ENCODE peak calls at places on chromosomes 4 and X, in four cellular contexts. One of them, this sample, is unnamed.
A peak's percentile ranks its signal among the peaks of the same experiment; 100 is the strongest.

GRCh38 chrX:94695910-94696309 is 1021.9 kb downstream of the FAM133A start:
- DNase-seq in SK-N-SH: no peak
- DNase-seq in suprapubic skin: no peak
- DNase-seq in breast epithelium: no peak
- DNase-seq in this sample: no peak

GRCh38 chr4:104235966-104236365 is 258.7 kb downstream of the CXXC4 start:
- DNase-seq in SK-N-SH: no peak
- DNase-seq in suprapubic skin: no peak
- DNase-seq in breast epithelium: no peak
- DNase-seq in this sample: no peak

GRCh38 chr4:184143770-184144564 is 73.7 kb downstream of the ENPP6 start:
- DNase-seq in SK-N-SH: no peak
- DNase-seq in suprapubic skin: no peak
- DNase-seq in breast epithelium: no peak
- DNase-seq in this sample: no peak

GRCh38 chr4:138939960-138940359 is 75.6 kb upstream of the NOCT start:
- DNase-seq in SK-N-SH: no peak
- DNase-seq in suprapubic skin: no peak
- DNase-seq in breast epithelium: no peak
- DNase-seq in this sample: no peak

GRCh38 chrX:98548550-98548949 is 1664.8 kb downstream of the RPA4 start:
- DNase-seq in SK-N-SH: no peak
- DNase-seq in suprapubic skin: no peak
- DNase-seq in breast epithelium: no peak
- DNase-seq in this sample: no peak

GRCh38 chr4:19999775-20000414 is 251.8 kb upstream of the SLIT2 start:
- DNase-seq in SK-N-SH: peak; percentile 71
- DNase-seq in suprapubic skin: no peak
- DNase-seq in breast epithelium: no peak
- DNase-seq in this sample: no peak

GRCh38 chrX:97389761-97390192 is 506.1 kb downstream of the RPA4 start:
- DNase-seq in SK-N-SH: no peak
- DNase-seq in suprapubic skin: no peak
- DNase-seq in breast epithelium: no peak
- DNase-seq in this sample: no peak

GRCh38 chrX:13000311-13000811 is 25.5 kb downstream of the TMSB4X start:
- DNase-seq in SK-N-SH: no peak
- DNase-seq in suprapubic skin: no peak
- DNase-seq in breast epithelium: no peak
- DNase-seq in this sample: no peak

GRCh38 chrX:38890963-38891362 is 89.7 kb downstream of the MID1IP1 start:
- DNase-seq in SK-N-SH: no peak
- DNase-seq in suprapubic skin: no peak
- DNase-seq in breast epithelium: no peak
- DNase-seq in this sample: no peak

GRCh38 chr4:99817310-99817885 is 771 bp downstream of the DAPP1 start:
- DNase-seq in SK-N-SH: no peak
- DNase-seq in suprapubic skin: no peak
- DNase-seq in breast epithelium: no peak
- DNase-seq in this sample: no peak

GRCh38 chr4:73922766-73923630 is 53.8 kb downstream of the CXCL1 start:
- DNase-seq in SK-N-SH: no peak
- DNase-seq in suprapubic skin: no peak
- DNase-seq in breast epithelium: no peak
- DNase-seq in this sample: no peak

GRCh38 chrX:84339507-84340364 is 151.7 kb upstream of the RPS6KA6 start:
- DNase-seq in SK-N-SH: peak; percentile 6
- DNase-seq in suprapubic skin: no peak
- DNase-seq in breast epithelium: no peak
- DNase-seq in this sample: no peak

GRCh38 chr4:186685744-186686143 is 37.9 kb downstream of the FAT1 start:
- DNase-seq in SK-N-SH: no peak
- DNase-seq in suprapubic skin: no peak
- DNase-seq in breast epithelium: no peak
- DNase-seq in this sample: no peak

GRCh38 chrX:154373340-154374306 is 811 bp downstream of the FLNA start:
- DNase-seq in SK-N-SH: no peak
- DNase-seq in suprapubic skin: no peak
- DNase-seq in breast epithelium: peak; percentile 89
- DNase-seq in this sample: no peak

GRCh38 chr4:37685211-37685725 is 908 bp downstream of the RELL1 start:
- DNase-seq in SK-N-SH: no peak
- DNase-seq in suprapubic skin: no peak
- DNase-seq in breast epithelium: no peak
- DNase-seq in this sample: no peak
- H3K27ac ChIP-seq in SK-N-SH: no peak overlapping the region
- H3K27ac ChIP-seq in suprapubic skin: peak overlapping the region; percentile 97
- H3K27ac ChIP-seq in breast epithelium: peak overlapping the region; percentile 97
- H3K27ac ChIP-seq in this sample: peak overlapping the region; percentile 97

GRCh38 chr4:177667687-177668086 is 225.4 kb upstream of the AGA start:
- DNase-seq in SK-N-SH: no peak
- DNase-seq in suprapubic skin: no peak
- DNase-seq in breast epithelium: no peak
- DNase-seq in this sample: no peak
- TF ChIP-seq CTCF in SK-N-SH: peak; percentile 80
- TF ChIP-seq CTCF in suprapubic skin: no peak
- TF ChIP-seq CTCF in breast epithelium: no peak
- TF ChIP-seq CTCF in this sample: no peak

DNA sequence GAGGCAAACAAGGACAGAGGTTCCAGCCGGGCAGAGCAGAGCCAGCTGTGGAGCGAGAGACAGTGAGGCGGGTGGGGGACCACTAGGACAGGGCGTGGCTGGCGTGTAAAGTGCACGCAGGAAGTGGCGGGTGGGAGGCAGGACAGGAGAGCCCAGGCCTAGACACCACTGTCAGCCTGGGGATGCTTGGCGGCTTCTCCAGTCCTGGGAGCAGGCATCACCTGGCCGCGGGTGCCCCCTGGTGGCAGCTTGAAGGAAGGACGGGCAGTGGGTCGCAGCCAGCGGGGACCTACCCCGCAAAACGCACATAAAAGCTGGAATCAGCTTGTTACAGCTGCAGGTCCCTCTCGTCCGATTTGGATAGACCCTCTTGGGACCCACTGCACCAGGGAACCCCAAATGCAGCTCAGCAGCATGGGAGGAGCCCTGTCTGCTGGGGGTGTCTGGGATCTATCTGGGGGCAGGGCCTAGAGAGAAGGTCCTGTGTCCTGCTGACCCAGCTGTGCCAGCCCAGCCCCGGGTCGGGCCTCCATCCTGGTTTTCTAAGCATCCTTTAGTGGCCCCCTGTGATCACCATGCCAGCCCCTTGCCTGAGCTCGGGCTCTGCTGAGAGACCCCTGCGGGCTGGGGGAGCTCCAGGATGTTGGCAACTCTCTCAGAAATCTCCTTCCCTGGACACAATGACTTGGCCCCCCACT is 57.7 kb downstream of the WFS1 start:
- DNase-seq in SK-N-SH: peak; percentile 94
- DNase-seq in suprapubic skin: peak; percentile 90
- DNase-seq in breast epithelium: peak; percentile 59
- DNase-seq in this sample: no peak
- TF ChIP-seq POLR2AphosphoS5 in SK-N-SH: no peak
- TF ChIP-seq POLR2AphosphoS5 in suprapubic skin: no peak
- TF ChIP-seq POLR2AphosphoS5 in breast epithelium: no peak
- TF ChIP-seq POLR2AphosphoS5 in this sample: no peak

GRCh38 chr4:87120411-87121162 is 99.8 kb downstream of the KLHL8 start:
- DNase-seq in SK-N-SH: no peak
- DNase-seq in suprapubic skin: no peak
- DNase-seq in breast epithelium: peak; percentile 85
- DNase-seq in this sample: no peak
- H3K27ac ChIP-seq in SK-N-SH: no peak overlapping the region
- H3K27ac ChIP-seq in suprapubic skin: peak overlapping the region; percentile 90
- H3K27ac ChIP-seq in breast epithelium: peak overlapping the region; percentile 76
- H3K27ac ChIP-seq in this sample: peak overlapping the region; percentile 68

GRCh38 chr4:16767861-16768260 is 130.6 kb downstream of the LDB2 start:
- DNase-seq in SK-N-SH: no peak
- DNase-seq in suprapubic skin: no peak
- DNase-seq in breast epithelium: no peak
- DNase-seq in this sample: no peak

GRCh38 chr4:16761031-16761430 is 137.4 kb downstream of the LDB2 start:
- DNase-seq in SK-N-SH: no peak
- DNase-seq in suprapubic skin: no peak
- DNase-seq in breast epithelium: no peak
- DNase-seq in this sample: no peak

GRCh38 chr4:16767251-16767650 is 131.2 kb downstream of the LDB2 start:
- DNase-seq in SK-N-SH: no peak
- DNase-seq in suprapubic skin: no peak
- DNase-seq in breast epithelium: no peak
- DNase-seq in this sample: no peak

GRCh38 chr4:16765549-16765948 is 132.9 kb downstream of the LDB2 start:
- DNase-seq in SK-N-SH: no peak
- DNase-seq in suprapubic skin: no peak
- DNase-seq in breast epithelium: no peak
- DNase-seq in this sample: no peak

DNA sequence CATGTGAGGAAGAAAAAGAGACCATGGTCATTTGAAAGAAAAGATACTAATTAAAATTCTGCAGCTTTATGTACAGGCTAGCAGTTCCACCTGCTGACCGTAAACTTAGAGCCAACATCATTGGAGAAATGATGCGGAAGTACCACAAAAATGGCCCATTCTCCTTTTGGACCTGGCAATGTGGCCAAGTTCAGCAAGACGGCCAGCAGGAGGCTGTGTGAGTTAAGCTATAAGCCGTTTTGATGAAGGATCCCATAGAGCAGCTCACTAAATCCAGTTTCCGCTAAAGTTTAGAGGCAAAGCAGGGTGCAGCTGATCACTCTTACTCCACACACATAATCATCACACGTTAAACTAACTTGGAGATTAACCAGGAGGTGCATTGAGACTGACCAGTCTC is 133.8 kb downstream of the LDB2 start:
- DNase-seq in SK-N-SH: peak; percentile 12
- DNase-seq in suprapubic skin: no peak
- DNase-seq in breast epithelium: no peak
- DNase-seq in this sample: no peak
- TF ChIP-seq CTCF in SK-N-SH: peak; percentile 49
- TF ChIP-seq CTCF in suprapubic skin: no peak
- TF ChIP-seq CTCF in breast epithelium: no peak
- TF ChIP-seq CTCF in this sample: no peak

GRCh38 chr4:117968606-117969005 is 65.7 kb upstream of the NDST3 start:
- DNase-seq in SK-N-SH: no peak
- DNase-seq in suprapubic skin: no peak
- DNase-seq in breast epithelium: no peak
- DNase-seq in this sample: no peak

GRCh38 chr4:117965608-117966007 is 68.7 kb upstream of the NDST3 start:
- DNase-seq in SK-N-SH: peak; percentile 9
- DNase-seq in suprapubic skin: no peak
- DNase-seq in breast epithelium: no peak
- DNase-seq in this sample: no peak

GRCh38 chr4:117971406-117971805 is 62.9 kb upstream of the NDST3 start:
- DNase-seq in SK-N-SH: no peak
- DNase-seq in suprapubic skin: no peak
- DNase-seq in breast epithelium: no peak
- DNase-seq in this sample: no peak
- TF ChIP-seq POLR2AphosphoS5 in SK-N-SH: no peak
- TF ChIP-seq POLR2AphosphoS5 in suprapubic skin: no peak
- TF ChIP-seq POLR2AphosphoS5 in breast epithelium: no peak
- TF ChIP-seq POLR2AphosphoS5 in this sample: no peak